ENCODE peak calls at places on chromosomes 6 and 20, in seven cellular contexts. K is CD8-positive, alpha-beta memory T cell; Q is naive thymus-derived CD4-positive, alpha-beta T cell; U is hepatocyte; P is esophagus squamous epithelium; B is neural progenitor cell; H is A549. G is an unnamed sample.

GRCh38 chr6:11163932-11164331 is 52.4 kb upstream of the ERVFRD-1 start:
- DNase-seq in K (no peak), Q (no peak), U (no peak), P (no peak), B (no peak), H (no peak), G (no peak)

GRCh38 chr6:163428373-163428772 is 13.9 kb downstream of the QKI start:
- DNase-seq in K (no peak), Q (no peak), U (no peak), P (no peak), B (no peak), H (no peak), G (no peak)

GRCh38 chr6:26322645-26323482 is 42.1 kb upstream of the BTN3A2 start:
- DNase-seq in K (no peak), Q (peak), U (peak), P (no peak), B (peak), H (peak), G (no peak)

GRCh38 chr6:52407467-52407866 is 12.7 kb upstream of the EFHC1 start:
- DNase-seq in K (no peak), Q (peak), U (peak), P (no peak), B (peak), H (peak), G (no peak)

GRCh38 chr20:10218536-10219451 is at the start of gene SNAP25:
- DNase-seq in K (no peak), Q (peak), U (peak), P (no peak), B (peak), H (peak), G (no peak)

GRCh38 chr6:141095308-141095707 is 1037.4 kb upstream of the GJE1 start:
- DNase-seq in K (no peak), Q (no peak), U (no peak), P (no peak), B (no peak), H (no peak), G (no peak)

GRCh38 chr6:21601341-21601740 is 7.8 kb downstream of the SOX4 start:
- DNase-seq in K (no peak), Q (no peak), U (no peak), P (no peak), B (no peak), H (no peak), G (no peak)

GRCh38 chr20:51697119-51697826 is 70.9 kb downstream of the ATP9A start:
- DNase-seq in K (no peak), Q (no peak), U (no peak), P (no peak), B (no peak), H (no peak), G (no peak)

GRCh38 chr20:35523298-35523888 is 6.1 kb downstream of the C20orf173 start:
- DNase-seq in K (no peak), Q (peak), U (no peak), P (no peak), B (peak), H (peak), G (no peak)

GRCh38 chr20:37257993-37258392 is 3.6 kb downstream of the GHRH start:
- DNase-seq in K (no peak), Q (no peak), U (no peak), P (no peak), B (peak), H (no peak), G (no peak)

GRCh38 chr6:92706976-92707375 is 712.4 kb downstream of the EPHA7 start:
- DNase-seq in K (no peak), Q (no peak), U (no peak), P (no peak), B (no peak), H (peak), G (no peak)

GRCh38 chr6:2580996-2581395 is 169.7 kb downstream of the MYLK4 start:
- DNase-seq in K (no peak), Q (no peak), U (no peak), P (no peak), B (no peak), H (no peak), G (no peak)

GRCh38 chr6:148240866-148241477 is 101.7 kb upstream of the SASH1 start:
- DNase-seq in K (no peak), Q (no peak), U (no peak), P (no peak), B (no peak), H (no peak), G (no peak)

GRCh38 chr20:15902493-15902892 is 670.8 kb downstream of the KIF16B start:
- DNase-seq in K (no peak), Q (no peak), U (no peak), P (no peak), B (peak), H (peak), G (no peak)

GRCh38 chr20:11235058-11235457 is 561.3 kb upstream of the JAG1 start:
- DNase-seq in K (no peak), Q (no peak), U (no peak), P (no peak), B (no peak), H (no peak), G (no peak)

GRCh38 chr6:151675746-151676459 is 131.6 kb upstream of the ESR1 start:
- DNase-seq in K (peak), Q (peak), U (peak), P (no peak), B (peak), H (peak), G (no peak)

GRCh38 chr6:167409689-167410088 is 84.8 kb downstream of the TTLL2 start:
- DNase-seq in K (no peak), Q (no peak), U (no peak), P (no peak), B (no peak), H (no peak), G (no peak)

GRCh38 chr6:135851442-135852271 is at the start of gene PDE7B:
- DNase-seq in K (no peak), Q (peak), U (peak), P (peak), B (peak), H (peak), G (peak)

GRCh38 chr6:36463686-36464085 is 20.9 kb downstream of the KCTD20 start:
- DNase-seq in K (no peak), Q (no peak), U (no peak), P (no peak), B (no peak), H (no peak), G (no peak)

GRCh38 chr6:166578536-166579233 is 7.8 kb downstream of the RAMACL start:
- DNase-seq in K (no peak), Q (no peak), U (no peak), P (no peak), B (no peak), H (no peak), G (no peak)

GRCh38 chr20:37649635-37650244 is 44.1 kb upstream of the CTNNBL1 start:
- DNase-seq in K (no peak), Q (no peak), U (no peak), P (no peak), B (peak), H (no peak), G (no peak)

GRCh38 chr6:137043710-137044365 is 927 bp downstream of the IL20RA start:
- DNase-seq in K (no peak), Q (no peak), U (peak), P (no peak), B (peak), H (peak), G (peak)

GRCh38 chr20:37756234-37756633 is 62.4 kb downstream of the CTNNBL1 start:
- DNase-seq in K (no peak), Q (no peak), U (no peak), P (no peak), B (no peak), H (no peak), G (no peak)

GRCh38 chr20:17823382-17824144 is 123.8 kb downstream of the BANF2 start:
- DNase-seq in K (no peak), Q (no peak), U (peak), P (no peak), B (no peak), H (no peak), G (no peak)

GRCh38 chr6:63572733-63573139 is 456 bp downstream of the LOC128125822 start:
- DNase-seq in K (no peak), Q (no peak), U (peak), P (no peak), B (peak), H (no peak), G (no peak)

GRCh38 chr6:54053893-54054391 is 57.3 kb upstream of the MLIP start:
- DNase-seq in K (no peak), Q (no peak), U (peak), P (no peak), B (no peak), H (peak), G (no peak)

GRCh38 chr6:90983462-90983861 is 396.6 kb upstream of the MAP3K7 start:
- DNase-seq in K (no peak), Q (no peak), U (no peak), P (no peak), B (peak), H (no peak), G (no peak)

GRCh38 chr6:132483779-132484679 is 28.9 kb downstream of the STX7 start:
- DNase-seq in K (no peak), Q (peak), U (peak), P (no peak), B (peak), H (peak), G (no peak)

GRCh38 chr20:25563876-25564275 is 21.5 kb downstream of the NINL start:
- DNase-seq in K (no peak), Q (no peak), U (no peak), P (no peak), B (no peak), H (no peak), G (no peak)

GRCh38 chr6:1389791-1390070 is 355 bp downstream of the FOXF2 start:
- DNase-seq in K (no peak), Q (no peak), U (no peak), P (no peak), B (peak), H (no peak), G (no peak)

GRCh38 chr6:166530211-166531045 is 56.0 kb downstream of the RAMACL start:
- DNase-seq in K (no peak), Q (no peak), U (no peak), P (no peak), B (no peak), H (peak), G (no peak)

GRCh38 chr20:35952480-35953410 is 1.6 kb downstream of the SCAND1 start:
- DNase-seq in K (no peak), Q (no peak), U (peak), P (no peak), B (no peak), H (peak), G (no peak)

GRCh38 chr6:25419879-25420278 is 140.7 kb downstream of the CARMIL1 start:
- DNase-seq in K (no peak), Q (no peak), U (no peak), P (no peak), B (no peak), H (no peak), G (no peak)

GRCh38 chr6:100780648-100781047 is 100.5 kb downstream of the ASCC3 start:
- DNase-seq in K (no peak), Q (no peak), U (no peak), P (no peak), B (no peak), H (no peak), G (no peak)

GRCh38 chr20:50172347-50173013 is 18.1 kb upstream of the CEBPB start:
- DNase-seq in K (no peak), Q (no peak), U (peak), P (no peak), B (peak), H (peak), G (peak)

GRCh38 chr20:46087161-46087560 is 2.6 kb downstream of the NCOA5 start:
- DNase-seq in K (no peak), Q (no peak), U (no peak), P (no peak), B (no peak), H (peak), G (no peak)

GRCh38 chr6:148351277-148351676 is 8.6 kb downstream of the SASH1 start:
- DNase-seq in K (no peak), Q (no peak), U (no peak), P (no peak), B (no peak), H (no peak), G (no peak)

GRCh38 chr20:17654649-17655285 is 27.3 kb downstream of the RRBP1 start:
- DNase-seq in K (no peak), Q (no peak), U (peak), P (no peak), B (peak), H (peak), G (no peak)

GRCh38 chr6:159169557-159170332 is 545 bp downstream of the FNDC1 start:
- DNase-seq in K (no peak), Q (no peak), U (peak), P (no peak), B (peak), H (peak), G (peak)

GRCh38 chr6:111662794-111663231 is 57.1 kb upstream of the TRAF3IP2 start:
- DNase-seq in K (no peak), Q (no peak), U (no peak), P (no peak), B (no peak), H (no peak), G (no peak)
- H3K27ac ChIP-seq in K (no peak), Q (no peak), U (peak), P (peak), B (no peak), H (no peak), G (peak)

DNA sequence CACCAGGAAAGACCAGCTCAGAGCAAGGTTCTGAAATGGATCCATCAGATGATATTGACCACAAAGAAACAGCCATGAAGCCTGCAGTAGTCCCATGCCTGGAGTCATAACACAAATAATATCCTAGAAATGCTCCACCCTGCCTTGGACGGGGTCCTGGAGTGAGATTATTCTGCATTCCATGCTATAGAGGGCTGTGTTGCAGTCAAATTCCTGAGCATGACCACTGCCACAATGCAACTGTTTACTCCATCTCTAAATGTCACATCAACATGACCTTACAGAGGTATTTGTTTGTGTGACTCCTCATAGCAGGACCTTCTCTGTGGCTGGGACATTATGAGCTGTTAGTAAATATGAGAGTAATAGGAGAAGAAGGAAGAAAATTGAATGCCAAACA is 257.5 kb upstream of the TCF21 start:
- DNase-seq in K (no peak), Q (no peak), U (no peak), P (no peak), B (no peak), H (peak), G (no peak)
- H3K27ac ChIP-seq in K (no peak), Q (no peak), U (no peak), P (no peak), B (no peak), H (peak), G (no peak)

DNA sequence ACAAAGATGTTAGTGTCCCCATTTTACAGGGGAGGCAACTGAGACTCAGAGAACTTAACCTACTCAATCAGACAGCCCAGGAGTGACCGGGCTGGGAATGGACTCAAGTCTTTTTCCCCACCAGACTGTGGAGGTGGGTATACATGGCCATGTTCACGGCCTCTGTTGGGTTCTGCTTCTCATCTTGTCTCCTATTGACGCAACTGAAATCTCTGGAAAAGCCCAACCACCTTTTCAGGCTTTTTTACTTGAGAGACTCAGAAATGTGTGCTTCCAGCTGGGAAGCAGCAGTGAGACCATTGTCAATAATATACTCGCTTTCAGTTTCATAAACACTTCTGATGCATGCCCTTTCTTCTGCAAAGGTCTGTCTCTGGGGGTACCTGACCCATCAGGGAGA is 70.7 kb downstream of the SOBP start:
- DNase-seq in K (no peak), Q (no peak), U (peak), P (no peak), B (no peak), H (no peak), G (no peak)
- H3K27ac ChIP-seq in K (no peak), Q (no peak), U (peak), P (peak), B (no peak), H (no peak), G (peak)

GRCh38 chr6:127032971-127033370 is 85.5 kb upstream of the RSPO3 start:
- DNase-seq in K (no peak), Q (no peak), U (no peak), P (no peak), B (no peak), H (no peak), G (no peak)
- H3K27ac ChIP-seq in K (no peak), Q (no peak), U (no peak), P (no peak), B (no peak), H (no peak), G (no peak)

DNA sequence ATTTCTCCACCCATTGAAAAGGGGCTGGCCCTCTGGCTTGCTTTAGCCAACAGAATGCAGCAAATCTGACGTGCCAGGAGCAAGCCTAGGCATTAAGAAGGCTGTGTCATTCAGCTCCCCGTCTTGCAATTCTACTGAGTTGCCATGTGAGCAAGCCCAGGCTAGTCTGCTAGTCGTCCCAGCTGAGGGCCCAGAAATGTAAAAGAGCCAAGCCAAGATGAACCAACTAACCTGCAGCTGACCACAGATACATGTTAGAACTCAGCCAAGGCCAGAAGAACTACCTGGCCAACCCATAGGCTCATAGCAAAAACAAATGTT is 30.1 kb downstream of the PREP start:
- DNase-seq in K (no peak), Q (no peak), U (peak), P (no peak), B (no peak), H (no peak), G (no peak)
- H3K27ac ChIP-seq in K (no peak), Q (no peak), U (peak), P (peak), B (no peak), H (no peak), G (no peak)

GRCh38 chr6:155434117-155434516 is 21.5 kb downstream of the NOX3 start:
- DNase-seq in K (no peak), Q (no peak), U (no peak), P (no peak), B (no peak), H (no peak), G (no peak)
- H3K27ac ChIP-seq in K (no peak), Q (no peak), U (no peak), P (no peak), B (no peak), H (no peak), G (no peak)